ENCODE peak calls at places on chromosomes 16 and 17, in ten cellular contexts. T is T-helper 9 cell; L is stomach; H is tibial artery; G is CD4-positive, alpha-beta T cell; M is activated T-cell treated with anti-CD3 and anti-CD28 coated beads, Interleukin-2, amount 50 U/mL, for 48 hours; V is NCI-H460; D is CD4-positive, alpha-beta memory T cell; X is stromal cell of bone marrow; N is aorta. R is an unnamed sample.

GRCh38 chr16:12186774-12187335 is 210.3 kb downstream of the SNX29 start:
- DNase-seq in T (no peak), G (no peak), D (no peak), L (no peak), M (no peak), N (no peak), V (no peak), X (no peak), H (no peak), R (no peak)

GRCh38 chr17:43549496-43549895 is 3.4 kb upstream of the ETV4 start:
- DNase-seq in T (no peak), H (no peak), G (no peak), V (no peak), L (no peak), D (no peak), M (no peak), X (no peak), N (no peak), R (no peak)

GRCh38 chr16:84425696-84426095 is 57.4 kb downstream of the ATP2C2 start:
- DNase-seq in H (no peak), X (no peak), V (no peak), D (no peak), N (no peak), T (no peak), M (no peak), L (no peak), G (no peak), R (no peak)

GRCh38 chr17:75876938-75877751 is 1.2 kb downstream of the TRIM47 start:
- DNase-seq in H (peak), N (peak), V (peak), X (peak), T (no peak), D (peak), L (peak), M (peak), G (no peak), R (peak)

GRCh38 chr16:81496742-81497141 is 52.1 kb downstream of the CMIP start:
- DNase-seq in M (no peak), V (no peak), G (no peak), H (no peak), X (no peak), D (no peak), L (no peak), T (no peak), N (no peak), R (no peak)

GRCh38 chr17:1485311-1485747 is 7.2 kb downstream of the MYO1C start:
- DNase-seq in T (peak), D (no peak), L (peak), V (no peak), N (peak), H (no peak), G (no peak), M (no peak), X (no peak), R (no peak)

GRCh38 chr16:1641261-1641660 is 29.1 kb downstream of the CRAMP1 start:
- DNase-seq in G (no peak), N (no peak), H (no peak), M (no peak), V (no peak), L (no peak), X (no peak), D (no peak), T (no peak), R (no peak)

GRCh38 chr16:62752837-62753236 is 716.6 kb upstream of the CDH8 start:
- DNase-seq in N (no peak), T (no peak), V (no peak), D (no peak), H (no peak), L (no peak), G (no peak), X (no peak), M (no peak), R (no peak)

GRCh38 chr16:5447734-5448133 is 350.1 kb upstream of the EEF2KMT start:
- DNase-seq in V (no peak), M (no peak), N (no peak), X (no peak), T (no peak), H (no peak), D (no peak), G (no peak), L (no peak), R (no peak)